ENCODE peak calls at places on chromosome 2, in four cellular contexts. S is H1, R is HepG2, U is GM12878. Z is an unnamed sample.

GRCh38 chr2:46495347-46496030 is 16.1 kb downstream of the TMEM247 start:
- DNase-seq in R (no peak), S (no peak), U (no peak), Z (no peak)

GRCh38 chr2:1979101-1979500 is 234.8 kb upstream of the PXDN start:
- DNase-seq in U (no peak), R (no peak), S (no peak), Z (no peak)

GRCh38 chr2:106161938-106162814 is 31.9 kb downstream of the UXS1 start:
- DNase-seq in S (no peak), U (no peak), R (no peak), Z (no peak)

GRCh38 chr2:222950886-222951285 is 90.0 kb downstream of the ACSL3 start:
- DNase-seq in U (no peak), R (no peak), S (no peak), Z (no peak)

GRCh38 chr2:237457388-237457941 is 29.6 kb upstream of the MLPH start:
- DNase-seq in S (no peak), U (no peak), R (no peak), Z (no peak)

GRCh38 chr2:240994161-240994896 is 4.1 kb upstream of the SNED1 start:
- DNase-seq in R (no peak), U (no peak), S (no peak), Z (no peak)

GRCh38 chr2:212032032-212032431 is 506.6 kb downstream of the ERBB4 start:
- DNase-seq in S (no peak), U (no peak), R (no peak), Z (no peak)

GRCh38 chr2:3505771-3506170 is 13.6 kb downstream of the ADI1 start:
- DNase-seq in U (no peak), R (no peak), S (no peak), Z (no peak)

GRCh38 chr2:85799215-85799956 is 45.6 kb downstream of the ATOH8 start:
- DNase-seq in R (peak; percentile 64), U (no peak), S (no peak), Z (no peak)

GRCh38 chr2:60555066-60555793 is 1.8 kb upstream of the BCL11A start:
- DNase-seq in U (no peak), S (no peak), R (peak; percentile 52), Z (peak; percentile 34)

GRCh38 chr2:176689711-176690110 is 420.5 kb downstream of the MTX2 start:
- DNase-seq in R (no peak), S (no peak), U (no peak), Z (no peak)

DNA sequence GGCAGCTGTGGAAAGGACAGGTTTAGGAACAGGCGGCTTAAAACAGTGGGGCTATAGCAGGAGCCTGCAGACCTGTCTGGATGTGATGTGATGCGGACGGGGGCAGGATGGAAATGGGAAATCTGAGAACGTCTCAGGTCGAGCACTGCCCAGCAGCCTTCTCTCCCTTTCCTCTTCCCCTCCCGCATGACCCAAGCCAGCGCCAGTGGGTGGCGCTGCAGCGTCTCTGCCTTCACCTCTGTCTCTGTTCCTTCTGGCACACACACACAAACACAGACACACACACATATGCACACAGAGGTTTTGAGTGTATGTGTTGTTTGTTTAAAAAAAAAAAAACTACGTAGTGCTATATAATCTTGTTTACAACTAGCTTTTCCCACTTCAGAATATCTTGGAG is 82.0 kb upstream of the SLC66A3 start:
- DNase-seq in R (peak; percentile 29), U (no peak), S (peak; percentile 60), Z (peak; percentile 27)
- TF ChIP-seq HDAC6 in R (no peak), U (no peak), S (no peak), Z (no peak)

DNA sequence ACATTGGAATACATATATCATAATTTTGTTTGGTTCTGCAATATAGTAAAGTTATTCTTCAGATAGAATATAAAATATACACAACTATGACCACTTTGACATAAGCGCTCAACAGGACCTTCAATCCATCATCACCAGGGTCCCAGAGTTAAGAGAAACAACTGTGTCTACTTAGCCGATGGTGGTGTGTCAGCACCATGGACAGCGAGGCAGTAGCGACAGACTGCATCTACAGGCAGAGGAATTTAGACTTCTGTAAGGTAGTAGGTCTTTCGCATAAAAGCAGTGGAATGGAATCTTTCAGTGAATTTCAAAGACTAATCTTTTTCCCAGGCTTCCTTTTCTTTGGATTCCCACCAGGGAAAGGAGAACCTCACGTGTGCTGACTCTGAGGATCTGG is 20.5 kb upstream of the LRPPRC start:
- DNase-seq in R (peak; percentile 62), S (peak; percentile 13), U (no peak), Z (peak; percentile 38)
- TF ChIP-seq HDAC6 in R (no peak), S (no peak), U (no peak), Z (no peak)

GRCh38 chr2:55493220-55493619 is 26.3 kb upstream of the CFAP36 start:
- DNase-seq in S (no peak), U (no peak), R (no peak), Z (no peak)
- TF ChIP-seq HDAC6 in S (no peak), U (no peak), R (no peak), Z (no peak)

DNA sequence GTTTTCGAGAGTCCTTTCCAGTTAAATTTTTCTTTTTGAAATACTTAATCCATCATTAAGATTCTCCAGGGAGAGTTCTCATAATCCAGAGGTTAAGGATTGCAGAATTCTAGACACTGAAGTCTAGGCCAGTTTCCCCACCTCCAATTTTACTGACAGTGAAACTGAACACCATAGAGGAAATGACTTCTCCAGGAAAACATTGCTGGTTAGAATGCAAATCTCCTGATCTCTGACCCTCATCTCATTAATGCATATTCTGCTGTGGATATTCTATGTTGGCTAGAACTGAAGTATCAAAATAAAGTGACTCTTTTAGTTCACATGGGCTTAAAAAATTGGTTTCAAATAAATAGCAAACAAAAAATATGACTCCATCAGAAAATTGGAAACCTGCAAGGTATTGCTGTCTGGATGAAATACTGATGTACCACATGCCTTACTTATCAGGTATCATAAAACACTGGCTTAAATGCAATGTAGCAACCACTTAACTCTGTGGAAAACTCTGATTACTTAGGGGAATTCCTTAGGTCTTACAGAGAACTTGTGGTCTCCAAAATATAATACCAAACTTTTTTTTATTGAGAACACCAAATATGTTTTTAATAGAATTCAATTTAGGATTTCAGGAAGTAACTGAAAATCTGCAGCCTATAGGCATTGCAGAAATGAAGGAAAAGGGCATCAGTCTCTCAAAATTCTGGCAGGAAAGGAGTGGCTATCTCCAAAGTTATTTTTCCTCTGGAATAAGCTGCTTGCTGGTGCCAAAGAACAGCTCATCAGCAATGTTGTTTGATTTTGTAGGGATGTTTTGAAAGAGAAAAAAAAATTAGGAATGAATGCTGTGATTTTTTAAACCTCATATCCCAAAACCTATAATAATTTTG is 105.5 kb upstream of the UGP2 start:
- DNase-seq in R (no peak), S (no peak), U (no peak), Z (no peak)
- TF ChIP-seq HDAC6 in R (no peak), S (no peak), U (no peak), Z (no peak)

GRCh38 chr2:67839242-67839641 is 223.6 kb downstream of the C1D start:
- DNase-seq in S (no peak), R (no peak), U (no peak), Z (no peak)

GRCh38 chr2:67842375-67842959 is 220.3 kb downstream of the C1D start:
- DNase-seq in R (no peak), U (no peak), S (no peak), Z (no peak)

GRCh38 chr2:67839668-67840067 is 223.1 kb downstream of the C1D start:
- DNase-seq in U (no peak), S (no peak), R (no peak), Z (no peak)

GRCh38 chr2:67841711-67842110 is 221.1 kb downstream of the C1D start:
- DNase-seq in U (no peak), R (no peak), S (no peak), Z (no peak)

DNA sequence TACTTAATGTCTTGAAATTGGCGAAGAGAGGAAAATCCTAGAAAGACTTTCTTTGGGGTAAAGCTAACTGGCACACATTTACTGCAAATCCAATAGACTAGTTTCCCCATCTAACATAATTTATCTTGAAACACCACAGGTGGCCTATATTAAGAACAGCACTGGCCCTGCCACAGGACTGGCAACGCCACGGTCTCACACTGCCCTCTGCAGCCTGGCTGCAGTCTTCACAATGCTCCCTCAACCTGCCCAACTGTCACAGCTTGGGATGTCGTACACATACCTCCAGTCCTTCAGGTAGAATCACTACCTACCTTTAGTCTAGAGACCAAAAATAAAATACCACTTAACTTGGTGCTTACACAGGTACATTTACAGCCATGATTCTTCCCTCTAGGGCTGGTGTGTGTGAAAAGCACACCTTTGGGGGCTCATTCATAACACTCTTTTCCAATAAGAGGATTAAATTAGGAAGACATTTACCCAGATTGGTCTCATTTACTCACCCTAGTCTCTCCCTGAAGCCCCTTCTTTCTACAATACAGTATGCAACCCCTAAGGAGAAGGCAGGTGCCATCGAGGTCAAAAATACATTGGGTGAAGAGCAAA is 222.2 kb downstream of the C1D start:
- DNase-seq in R (peak; percentile 43), U (no peak), S (peak; percentile 39), Z (peak; percentile 31)
- TF ChIP-seq HDAC6 in R (no peak), U (no peak), S (no peak), Z (no peak)

GRCh38 chr2:109171444-109172334 is 42.7 kb downstream of the SH3RF3 start:
- DNase-seq in U (no peak), S (no peak), R (no peak), Z (no peak)

GRCh38 chr2:109174214-109174613 is 45.2 kb downstream of the SH3RF3 start:
- DNase-seq in U (no peak), R (no peak), S (no peak), Z (no peak)

GRCh38 chr2:109173311-109174171 is 44.5 kb downstream of the SH3RF3 start:
- DNase-seq in S (no peak), U (no peak), R (no peak), Z (no peak)

GRCh38 chr2:109170645-109171044 is 41.6 kb downstream of the SH3RF3 start:
- DNase-seq in S (no peak), U (no peak), R (no peak), Z (no peak)

GRCh38 chr2:109172556-109173105 is 43.6 kb downstream of the SH3RF3 start:
- DNase-seq in U (no peak), S (no peak), R (no peak), Z (no peak)
- TF ChIP-seq HDAC6 in U (no peak), S (no peak), R (no peak), Z (no peak)

GRCh38 chr2:161139098-161139987 is 20.9 kb upstream of the TANK start:
- DNase-seq in S (no peak), U (no peak), R (no peak), Z (no peak)
- TF ChIP-seq HDAC6 in S (no peak), U (no peak), R (no peak), Z (no peak)

DNA sequence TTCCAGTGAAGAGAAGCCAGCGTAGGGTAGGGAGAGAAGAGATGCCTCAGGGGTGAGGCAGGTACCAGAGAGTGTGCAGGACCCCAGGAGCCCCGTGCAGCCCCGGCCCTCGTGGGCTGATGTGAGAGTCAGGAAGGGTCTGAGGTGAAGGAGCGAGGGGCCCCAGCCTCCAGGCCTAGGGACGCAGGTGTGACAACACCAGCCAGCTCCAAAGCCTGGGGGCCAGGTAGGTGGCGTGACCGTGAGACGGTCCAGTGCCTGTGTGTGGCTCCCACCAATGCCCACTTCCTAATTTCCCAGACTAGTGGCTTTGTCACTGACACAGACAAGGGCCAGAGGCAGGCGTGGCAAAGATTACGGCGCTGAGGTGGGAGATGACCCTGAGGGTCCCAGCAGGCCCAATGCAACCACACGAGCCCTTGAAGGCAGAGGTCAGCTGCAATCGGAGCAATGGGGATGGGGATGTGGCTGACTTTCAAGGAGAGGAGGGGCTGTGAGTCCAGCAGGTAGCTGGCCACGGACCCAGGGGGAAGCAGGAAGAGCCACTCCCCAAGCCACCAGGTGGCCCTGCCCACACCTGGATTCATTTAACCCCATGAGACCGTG is 86.0 kb upstream of the SNTG2 start:
- DNase-seq in R (no peak), S (no peak), U (no peak), Z (no peak)
- TF ChIP-seq HDAC6 in R (no peak), S (no peak), U (no peak), Z (no peak)

GRCh38 chr2:63378589-63378988 is 209.7 kb downstream of the WDPCP start:
- DNase-seq in U (no peak), S (no peak), R (no peak), Z (peak; percentile 13)
- TF ChIP-seq HDAC6 in U (no peak), S (no peak), R (no peak), Z (no peak)

Z was measured in K562.